ENCODE peak calls at places on chromosomes 5 and 9, in nine cellular contexts. Y is HAP-1; J is A549; N is nephron progenitor cell; X is SW480; Z is H7; U is activated naive CD8-positive, alpha-beta T cell treated with anti-CD3 and anti-CD28 coated beads, Interleukin-2, amount 50 U/mL, for 16 hours; V is heart left ventricle; H is activated T-helper 1 cell treated with Interleukin-2 at 50 U/mL for 16 hours. D is an unnamed sample.

GRCh38 chr5:126122942-126123341 is 300.3 kb upstream of the GRAMD2B start:
- DNase-seq in Y (no peak), J (no peak), N (no peak), X (peak), Z (no peak), U (no peak), V (no peak), H (no peak), D (no peak)

GRCh38 chr5:151740336-151740942 is 18.0 kb downstream of the ATOX1 start:
- DNase-seq in Y (peak), J (peak), N (peak), X (peak), Z (peak), U (no peak), V (peak), H (no peak), D (peak)

GRCh38 chr9:113143432-113144227 is 7.2 kb upstream of the SLC31A2 start:
- DNase-seq in Y (no peak), J (no peak), N (no peak), X (no peak), Z (no peak), U (no peak), V (no peak), H (no peak), D (no peak)

GRCh38 chr9:94941211-94941875 is 214.8 kb downstream of the AOPEP start:
- DNase-seq in Y (no peak), J (peak), N (no peak), X (peak), Z (no peak), U (no peak), V (no peak), H (no peak), D (no peak)

GRCh38 chr9:132408521-132408920 is 1.5 kb upstream of the CFAP77 start:
- DNase-seq in Y (no peak), J (no peak), N (no peak), X (no peak), Z (no peak), U (no peak), V (peak), H (no peak), D (no peak)

GRCh38 chr5:150312518-150312917 is 9.8 kb upstream of the ARSI start:
- DNase-seq in Y (no peak), J (no peak), N (no peak), X (no peak), Z (no peak), U (no peak), V (no peak), H (no peak), D (no peak)

GRCh38 chr5:37886207-37886905 is 46.5 kb upstream of the GDNF start:
- DNase-seq in Y (no peak), J (no peak), N (no peak), X (no peak), Z (no peak), U (no peak), V (no peak), H (no peak), D (no peak)

GRCh38 chr5:137629646-137630045 is 106.2 kb downstream of the KLHL3 start:
- DNase-seq in Y (peak), J (peak), N (peak), X (peak), Z (peak), U (no peak), V (no peak), H (no peak), D (no peak)

GRCh38 chr5:171323007-171323406 is 14.0 kb downstream of the TLX3 start:
- DNase-seq in Y (no peak), J (no peak), N (no peak), X (no peak), Z (no peak), U (no peak), V (no peak), H (no peak), D (no peak)

GRCh38 chr9:131658753-131659129 is 81.1 kb downstream of the RAPGEF1 start:
- DNase-seq in Y (no peak), J (no peak), N (no peak), X (no peak), Z (no peak), U (no peak), V (no peak), H (no peak), D (no peak)

GRCh38 chr9:79233542-79233941 is 338.2 kb upstream of the TLE4 start:
- DNase-seq in Y (peak), J (no peak), N (no peak), X (no peak), Z (peak), U (no peak), V (no peak), H (no peak), D (no peak)

GRCh38 chr5:56130664-56131063 is 102.5 kb downstream of the ANKRD55 start:
- DNase-seq in Y (no peak), J (no peak), N (no peak), X (no peak), Z (no peak), U (no peak), V (no peak), H (no peak), D (no peak)

GRCh38 chr5:354581-355378 is 33.3 kb downstream of the AHRR start:
- DNase-seq in Y (no peak), J (no peak), N (no peak), X (no peak), Z (peak), U (no peak), V (no peak), H (no peak), D (no peak)

GRCh38 chr5:33892419-33893151 is 795 bp upstream of the ADAMTS12 start:
- DNase-seq in Y (peak), J (no peak), N (no peak), X (no peak), Z (peak), U (no peak), V (no peak), H (no peak), D (no peak)

GRCh38 chr5:168204165-168204564 is 87.3 kb upstream of the WWC1 start:
- DNase-seq in Y (no peak), J (no peak), N (no peak), X (no peak), Z (no peak), U (no peak), V (no peak), H (no peak), D (no peak)

GRCh38 chr5:170126061-170126460 is 20.4 kb downstream of the FOXI1 start:
- DNase-seq in Y (no peak), J (no peak), N (no peak), X (no peak), Z (no peak), U (no peak), V (no peak), H (no peak), D (no peak)

GRCh38 chr9:121197135-121197534 is 4.5 kb downstream of the RAB14 start:
- DNase-seq in Y (no peak), J (peak), N (no peak), X (no peak), Z (no peak), U (no peak), V (no peak), H (no peak), D (no peak)

GRCh38 chr9:15304620-15305019 is 2.4 kb downstream of the TTC39B start:
- DNase-seq in Y (no peak), J (no peak), N (no peak), X (no peak), Z (no peak), U (no peak), V (no peak), H (no peak), D (no peak)

GRCh38 chr9:126494746-126495145 is 119.0 kb upstream of the LMX1B start:
- DNase-seq in Y (no peak), J (no peak), N (no peak), X (no peak), Z (no peak), U (no peak), V (no peak), H (no peak), D (no peak)

GRCh38 chr9:13110766-13111400 is 168.6 kb downstream of the MPDZ start:
- DNase-seq in Y (no peak), J (no peak), N (no peak), X (no peak), Z (no peak), U (no peak), V (peak), H (no peak), D (no peak)

GRCh38 chr9:133485531-133486260 is 6.8 kb upstream of the SLC2A6 start:
- DNase-seq in Y (no peak), J (no peak), N (no peak), X (no peak), Z (peak), U (no peak), V (no peak), H (no peak), D (no peak)

GRCh38 chr5:34411470-34412346 is 244.4 kb upstream of the RAI14 start:
- DNase-seq in Y (peak), J (no peak), N (no peak), X (no peak), Z (peak), U (no peak), V (peak), H (no peak), D (no peak)

GRCh38 chr9:100190339-100190738 is 91.3 kb downstream of the INVS start:
- DNase-seq in Y (no peak), J (no peak), N (no peak), X (no peak), Z (no peak), U (no peak), V (no peak), H (no peak), D (no peak)

GRCh38 chr9:111644195-111644772 is 13.2 kb downstream of the DNAJC25 start:
- DNase-seq in Y (no peak), J (no peak), N (no peak), X (no peak), Z (no peak), U (no peak), V (no peak), H (no peak), D (no peak)

GRCh38 chr5:156120777-156121176 is 206.2 kb upstream of the SGCD start:
- DNase-seq in Y (no peak), J (no peak), N (no peak), X (no peak), Z (no peak), U (no peak), V (no peak), H (no peak), D (no peak)

GRCh38 chr9:2125909-2126308 is 110.8 kb downstream of the SMARCA2 start:
- DNase-seq in Y (no peak), J (no peak), N (no peak), X (no peak), Z (no peak), U (no peak), V (no peak), H (no peak), D (no peak)

GRCh38 chr9:114178076-114178475 is 22.7 kb downstream of the COL27A1 start:
- DNase-seq in Y (no peak), J (no peak), N (no peak), X (no peak), Z (no peak), U (no peak), V (no peak), H (no peak), D (no peak)

GRCh38 chr5:177588413-177588909 is 3.5 kb upstream of the TMED9 start:
- DNase-seq in Y (no peak), J (no peak), N (no peak), X (no peak), Z (no peak), U (no peak), V (no peak), H (no peak), D (no peak)

GRCh38 chr5:5617024-5617423 is 194.5 kb downstream of the ICE1 start:
- DNase-seq in Y (no peak), J (no peak), N (no peak), X (no peak), Z (no peak), U (no peak), V (no peak), H (no peak), D (no peak)

GRCh38 chr9:79616013-79616412 is 44.2 kb downstream of the TLE4 start:
- DNase-seq in Y (no peak), J (no peak), N (no peak), X (no peak), Z (no peak), U (no peak), V (no peak), H (no peak), D (no peak)

GRCh38 chr9:77707696-77708095 is 59.6 kb upstream of the GNA14 start:
- DNase-seq in Y (no peak), J (peak), N (no peak), X (peak), Z (no peak), U (no peak), V (peak), H (no peak), D (no peak)

GRCh38 chr5:180589771-180590542 is 1.3 kb downstream of the SCGB3A1 start:
- DNase-seq in Y (no peak), J (no peak), N (no peak), X (no peak), Z (peak), U (no peak), V (no peak), H (no peak), D (no peak)

GRCh38 chr9:91937031-91937430 is 13.0 kb downstream of the ROR2 start:
- DNase-seq in Y (no peak), J (no peak), N (no peak), X (no peak), Z (no peak), U (no peak), V (no peak), H (no peak), D (no peak)

GRCh38 chr5:83583859-83584258 is 112.3 kb downstream of the VCAN start:
- DNase-seq in Y (no peak), J (no peak), N (no peak), X (no peak), Z (no peak), U (no peak), V (no peak), H (no peak), D (no peak)

GRCh38 chr5:95667678-95668077 is 15.1 kb downstream of the SPATA9 start:
- DNase-seq in Y (no peak), J (no peak), N (no peak), X (no peak), Z (no peak), U (no peak), V (no peak), H (no peak), D (no peak)

GRCh38 chr9:68904454-68904853 is 109.5 kb downstream of the PRKACG start:
- DNase-seq in Y (no peak), J (no peak), N (no peak), X (no peak), Z (no peak), U (no peak), V (no peak), H (no peak), D (no peak)

D was measured in effector memory CD4-positive, alpha-beta T cell.